ENCODE peak calls at places on chromosomes 5 and 9, in seven cellular contexts. Z, C, T, U, W, R and G are unnamed samples.

GRCh38 chr9:129720181-129720864 is 32.5 kb downstream of the PTGES start:
- DNase-seq in C (no peak), W (peak; percentile 86), T (peak; percentile 84), R (no peak), Z (peak; percentile 71), U (no peak), G (no peak)

GRCh38 chr5:4230531-4230904 is 634.9 kb downstream of the IRX1 start:
- DNase-seq in W (no peak), T (no peak), U (no peak), R (no peak), Z (no peak), C (no peak), G (peak; percentile 37)

GRCh38 chr9:9942764-9943424 is 669.9 kb downstream of the PTPRD start:
- DNase-seq in Z (peak; percentile 75), W (peak; percentile 80), C (peak; percentile 42), R (peak; percentile 60), T (peak; percentile 89), U (peak; percentile 64), G (peak; percentile 73)

GRCh38 chr5:128903550-128903949 is 61.7 kb upstream of the SLC27A6 start:
- DNase-seq in U (no peak), C (no peak), W (no peak), R (no peak), T (no peak), Z (peak; percentile 20), G (no peak)

GRCh38 chr9:25003686-25004085 is 458.0 kb upstream of the IZUMO3 start:
- DNase-seq in T (peak; percentile 77), Z (peak; percentile 64), R (no peak), C (no peak), W (peak; percentile 86), U (no peak), G (no peak)

GRCh38 chr5:162248107-162248713 is 180.6 kb downstream of the GABRG2 start:
- DNase-seq in C (no peak), R (no peak), Z (peak; percentile 86), T (peak; percentile 86), W (peak; percentile 84), U (no peak), G (no peak)

GRCh38 chr5:63401434-63402046 is 560.7 kb downstream of the HTR1A start:
- DNase-seq in T (peak; percentile 82), C (peak; percentile 8), Z (peak; percentile 78), W (peak; percentile 67), R (peak; percentile 43), U (peak; percentile 45), G (peak; percentile 68)

GRCh38 chr9:21559402-21560280 is 77.5 kb upstream of the IFNE start:
- DNase-seq in R (peak; percentile 14), Z (peak; percentile 73), T (peak; percentile 79), W (peak; percentile 77), C (peak; percentile 55), U (peak; percentile 45), G (peak; percentile 48)

GRCh38 chr9:16202221-16202620 is 649.4 kb downstream of the CCDC171 start:
- DNase-seq in U (peak; percentile 41), C (peak; percentile 19), R (no peak), T (no peak), Z (no peak), W (no peak), G (no peak)

GRCh38 chr5:88826959-88827585 is 55.9 kb downstream of the MEF2C start:
- DNase-seq in U (peak; percentile 44), C (peak; percentile 90), R (no peak), Z (peak; percentile 51), T (no peak), W (peak; percentile 32), G (no peak)

GRCh38 chr9:33236571-33236970 is 3.4 kb upstream of the SPINK4 start:
- DNase-seq in T (no peak), U (no peak), W (no peak), C (peak; percentile 39), R (no peak), Z (no peak), G (no peak)

GRCh38 chr5:178213748-178214151 is 9.4 kb downstream of the HNRNPAB start:
- DNase-seq in U (no peak), Z (peak; percentile 67), R (no peak), W (no peak), T (no peak), C (no peak), G (no peak)

GRCh38 chr5:161544350-161544765 is 2.2 kb downstream of the GABRB2 start:
- DNase-seq in Z (peak; percentile 83), R (no peak), W (peak; percentile 69), C (peak; percentile 4), T (peak; percentile 76), U (peak; percentile 16), G (peak; percentile 56)

GRCh38 chr9:113464672-113465271 is 1.2 kb downstream of the RGS3 start:
- DNase-seq in U (no peak), T (peak; percentile 23), Z (no peak), R (no peak), W (no peak), C (no peak), G (no peak)

GRCh38 chr5:56270058-56270457 is 36.9 kb upstream of the ANKRD55 start:
- DNase-seq in Z (peak; percentile 19), C (no peak), U (peak; percentile 33), W (no peak), T (no peak), R (no peak), G (no peak)

GRCh38 chr9:86614871-86615849 is 260.9 kb upstream of the TUT7 start:
- DNase-seq in T (peak; percentile 58), R (peak; percentile 68), C (peak; percentile 70), Z (peak; percentile 83), W (no peak), U (no peak), G (no peak)

GRCh38 chr5:26486631-26487030 is 551.8 kb downstream of the CDH9 start:
- DNase-seq in R (no peak), Z (peak; percentile 85), U (no peak), C (no peak), W (no peak), T (no peak), G (no peak)

GRCh38 chr5:37840036-37840909 is at the start of gene GDNF:
- DNase-seq in T (peak; percentile 76), W (peak; percentile 65), U (peak; percentile 85), R (peak; percentile 39), C (peak; percentile 77), Z (peak; percentile 63), G (no peak)

GRCh38 chr5:143062379-143062778 is 292.2 kb downstream of the ARHGAP26 start:
- DNase-seq in R (no peak), C (no peak), W (no peak), T (no peak), Z (no peak), U (no peak), G (no peak)

GRCh38 chr5:144318011-144318410 is 147.3 kb downstream of the KCTD16 start:
- DNase-seq in R (no peak), Z (no peak), C (no peak), W (peak; percentile 46), T (no peak), U (no peak), G (no peak)

GRCh38 chr5:134177197-134178171 is 734 bp upstream of the SKP1 start:
- DNase-seq in T (no peak), Z (peak; percentile 85), U (peak; percentile 83), W (peak; percentile 68), R (no peak), C (peak; percentile 66), G (peak; percentile 84)

GRCh38 chr5:37005252-37005651 is 128.7 kb downstream of the NIPBL start:
- DNase-seq in T (no peak), R (no peak), W (no peak), Z (no peak), U (peak; percentile 15), C (peak; percentile 77), G (no peak)

GRCh38 chr5:150317048-150318003 is 14.6 kb upstream of the ARSI start:
- DNase-seq in Z (peak; percentile 95), T (no peak), W (peak; percentile 55), R (peak; percentile 97), C (peak; percentile 95), U (peak; percentile 98), G (no peak)

GRCh38 chr9:79526149-79526672 is 45.6 kb upstream of the TLE4 start:
- DNase-seq in Z (no peak), R (no peak), C (no peak), W (no peak), U (no peak), T (no peak), G (no peak)

GRCh38 chr5:95446560-95447221 is 55.5 kb downstream of the FAM81B start:
- DNase-seq in T (no peak), C (peak; percentile 7), U (peak; percentile 23), W (no peak), R (peak; percentile 52), Z (peak; percentile 28), G (no peak)

GRCh38 chr5:147427784-147428401 is 82.0 kb downstream of the DPYSL3 start:
- DNase-seq in U (no peak), R (no peak), C (peak; percentile 60), W (no peak), T (no peak), Z (no peak), G (no peak)

GRCh38 chr9:91714020-91714721 is 235.9 kb downstream of the ROR2 start:
- DNase-seq in T (peak; percentile 82), C (peak; percentile 61), Z (peak; percentile 90), R (no peak), U (peak; percentile 58), W (peak; percentile 93), G (peak; percentile 26)

GRCh38 chr5:148970228-148970627 is 92.6 kb downstream of the SH3TC2 start:
- DNase-seq in T (peak; percentile 40), Z (peak; percentile 53), R (no peak), W (peak; percentile 37), C (no peak), U (no peak), G (no peak)

GRCh38 chr5:170316933-170317332 is 19.4 kb upstream of the LCP2 start:
- DNase-seq in U (no peak), R (no peak), C (no peak), T (no peak), W (no peak), Z (no peak), G (no peak)
- H2BK5ac ChIP-seq in U (no peak overlapping the region), R (no peak overlapping the region), C (no peak overlapping the region), T (no peak overlapping the region), W (no peak overlapping the region), Z (no peak overlapping the region), G (no peak overlapping the region)

GRCh38 chr5:83050723-83051340 is 26.4 kb downstream of the TMEM167A start:
- DNase-seq in U (no peak), W (no peak), R (no peak), T (no peak), Z (no peak), C (no peak), G (no peak)
- H2BK5ac ChIP-seq in U (no peak overlapping the region), W (no peak overlapping the region), R (no peak overlapping the region), T (no peak overlapping the region), Z (no peak overlapping the region), C (no peak overlapping the region), G (no peak overlapping the region)

DNA sequence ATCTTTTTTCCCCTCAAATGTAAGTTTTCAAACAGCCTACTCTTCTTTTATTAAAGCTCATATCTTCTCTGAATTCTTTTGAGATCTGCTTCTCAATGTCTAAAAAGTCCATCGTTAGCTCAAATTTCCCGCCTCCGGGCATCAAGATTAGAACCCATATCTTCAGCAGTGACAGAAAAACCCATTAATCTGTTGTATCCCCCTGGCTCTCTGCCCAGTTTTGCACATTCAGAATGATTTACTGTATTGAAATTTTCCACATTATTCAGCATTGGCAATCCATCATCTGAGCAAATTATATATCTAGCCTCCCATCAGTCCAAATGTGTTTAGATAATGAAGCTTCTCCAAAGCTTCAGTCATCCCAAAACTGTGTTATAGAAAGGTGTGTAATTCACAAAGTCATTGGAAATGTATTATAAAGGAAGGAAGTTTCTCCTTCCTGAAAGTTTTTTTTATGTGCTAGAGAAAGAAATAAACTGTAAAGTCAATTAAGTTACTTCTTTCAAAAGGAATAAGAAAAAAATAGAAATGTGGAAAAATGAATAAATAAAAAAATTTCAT is 849.9 kb downstream of the MAT2B start:
- DNase-seq in C (no peak), Z (no peak), W (no peak), R (no peak), U (no peak), T (no peak), G (no peak)
- H2BK5ac ChIP-seq in C (no peak overlapping the region), Z (no peak overlapping the region), W (no peak overlapping the region), R (no peak overlapping the region), U (no peak overlapping the region), T (no peak overlapping the region), G (no peak overlapping the region)

GRCh38 chr9:132541051-132541450 is 41.4 kb upstream of the BARHL1 start:
- DNase-seq in R (no peak), Z (no peak), T (no peak), U (no peak), C (no peak), W (no peak), G (no peak)
- H2BK5ac ChIP-seq in R (no peak overlapping the region), Z (no peak overlapping the region), T (no peak overlapping the region), U (no peak overlapping the region), C (no peak overlapping the region), W (no peak overlapping the region), G (no peak overlapping the region)